ENCODE peak calls at places on chromosome 21, in ten cellular contexts. B, F, Q, O, D, V, R, I, X and Z are unnamed samples.
A peak's percentile ranks its signal among the peaks of the same experiment; 100 is the strongest.

GRCh38 chr21:33968082-33968997 is 52.7 kb upstream of the ATP5PO start:
- DNase-seq in X (no peak), V (no peak), I (no peak), B (no peak), Q (no peak), F (no peak), O (peak; percentile 80), R (no peak), D (peak; percentile 77), Z (no peak)

GRCh38 chr21:26513212-26513611 is 59.9 kb downstream of the CYYR1 start:
- DNase-seq in O (no peak), D (no peak), X (no peak), R (no peak), I (no peak), F (no peak), B (no peak), V (no peak), Q (no peak), Z (no peak)

GRCh38 chr21:37032877-37033471 is 26.5 kb downstream of the RIPPLY3 start:
- DNase-seq in I (no peak), F (no peak), Q (no peak), D (no peak), B (no peak), O (no peak), X (no peak), V (no peak), R (no peak), Z (no peak)

GRCh38 chr21:33070921-33071877 is 1.3 kb downstream of the OLIG1 start:
- DNase-seq in F (no peak), X (no peak), R (peak; percentile 22), B (no peak), V (no peak), O (no peak), D (peak; percentile 78), Q (no peak), I (no peak), Z (no peak)

GRCh38 chr21:20998886-20999285 is 677 bp downstream of the NCAM2 start:
- DNase-seq in X (no peak), R (no peak), V (no peak), I (no peak), B (no peak), D (no peak), F (no peak), O (no peak), Q (no peak), Z (no peak)

GRCh38 chr21:26842300-26842699 is 2.9 kb downstream of the ADAMTS1 start:
- DNase-seq in X (no peak), I (no peak), D (no peak), B (no peak), O (no peak), R (no peak), V (no peak), Q (no peak), F (no peak), Z (no peak)

GRCh38 chr21:41228006-41228370 is 60.0 kb downstream of the BACE2 start:
- DNase-seq in X (no peak), O (no peak), I (no peak), Q (no peak), V (no peak), D (no peak), F (no peak), B (no peak), R (no peak), Z (no peak)

GRCh38 chr21:24112020-24112419 is 1495.3 kb downstream of the MRPL39 start:
- DNase-seq in B (no peak), O (no peak), V (no peak), Q (no peak), F (no peak), I (no peak), D (no peak), R (no peak), X (no peak), Z (no peak)

GRCh38 chr21:26405071-26405470 is 168.0 kb downstream of the CYYR1 start:
- DNase-seq in V (no peak), X (no peak), R (no peak), D (no peak), Q (no peak), F (no peak), O (no peak), B (no peak), I (no peak), Z (no peak)

GRCh38 chr21:24045775-24046215 is 1561.5 kb downstream of the MRPL39 start:
- DNase-seq in X (peak; percentile 35), F (peak; percentile 67), D (peak; percentile 45), R (peak; percentile 30), V (peak; percentile 20), Q (peak; percentile 48), O (no peak), B (peak; percentile 63), I (peak; percentile 55), Z (no peak)

GRCh38 chr21:33022489-33022827 is 3.3 kb upstream of the OLIG2 start:
- DNase-seq in O (no peak), B (no peak), Q (no peak), V (no peak), D (peak; percentile 46), F (no peak), R (peak; percentile 12), I (no peak), X (no peak), Z (no peak)

GRCh38 chr21:31337086-31337485 is 7.0 kb downstream of the TIAM1 start:
- DNase-seq in Q (no peak), O (no peak), F (no peak), V (no peak), I (no peak), R (no peak), B (no peak), D (no peak), X (no peak), Z (no peak)

DNA sequence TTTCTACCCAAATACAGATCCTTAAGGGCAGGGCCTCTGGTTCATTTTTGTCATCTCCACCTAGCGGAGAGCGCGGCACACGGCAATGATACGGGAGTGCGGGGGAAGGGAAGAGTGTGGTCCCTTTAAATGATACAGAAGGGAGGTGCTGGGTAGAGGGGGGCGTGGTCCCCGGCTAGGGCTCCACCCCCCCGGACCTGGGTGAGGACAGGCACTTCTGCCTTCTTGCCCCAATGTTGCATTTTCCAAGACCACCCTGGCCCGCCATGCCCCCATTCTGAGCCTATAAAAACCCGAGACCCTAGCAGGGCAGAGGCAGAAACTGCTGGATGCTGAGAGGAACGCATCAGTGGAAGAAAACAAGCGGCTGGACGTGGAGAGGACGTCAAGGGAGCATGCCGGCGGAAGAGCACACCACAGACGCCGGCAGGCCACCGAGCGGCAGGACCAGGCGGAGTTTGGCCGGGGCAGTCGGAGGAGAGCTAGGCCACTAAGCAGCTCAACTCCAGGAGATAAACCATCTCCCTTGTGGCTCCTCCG is 30.0 kb downstream of the LRRC3 start:
- DNase-seq in X (no peak), Q (no peak), I (no peak), B (no peak), O (no peak), V (no peak), R (peak; percentile 83), D (peak; percentile 92), F (no peak), Z (peak; percentile 39)
- TF ChIP-seq CTCF in X (no peak), Q (no peak), I (no peak), B (no peak), O (no peak), V (no peak), R (peak; percentile 58), D (peak; percentile 76), F (no peak), Z (no peak)

GRCh38 chr21:28181730-28182129 is 810.9 kb downstream of the LTN1 start:
- DNase-seq in X (no peak), D (no peak), I (no peak), Q (no peak), B (no peak), R (no peak), O (no peak), F (no peak), V (no peak), Z (no peak)
- H3K4me1 ChIP-seq in X (no peaks in the 10 kb centered on the region), D (no peaks in the 10 kb centered on the region), I (no peaks in the 10 kb centered on the region), Q (no peaks in the 10 kb centered on the region), B (no peaks in the 10 kb centered on the region), R (no peaks in the 10 kb centered on the region), O (no peaks in the 10 kb centered on the region), F (no peaks in the 10 kb centered on the region), V (no peaks in the 10 kb centered on the region), Z (no peaks in the 10 kb centered on the region)

GRCh38 chr21:38223893-38224540 is 32.8 kb upstream of the KCNJ15 start:
- DNase-seq in O (peak; percentile 56), F (no peak), R (no peak), Q (no peak), X (peak; percentile 25), V (no peak), D (peak; percentile 53), I (no peak), B (no peak), Z (no peak)

GRCh38 chr21:38227401-38227800 is 29.4 kb upstream of the KCNJ15 start:
- DNase-seq in R (no peak), D (no peak), B (no peak), F (no peak), Q (no peak), X (no peak), O (no peak), I (peak; percentile 1), V (no peak), Z (no peak)

GRCh38 chr21:38229260-38229877 is 27.4 kb upstream of the KCNJ15 start:
- DNase-seq in R (no peak), I (no peak), V (no peak), B (no peak), X (peak; percentile 5), D (peak; percentile 46), O (peak; percentile 16), Q (no peak), F (no peak), Z (no peak)

DNA sequence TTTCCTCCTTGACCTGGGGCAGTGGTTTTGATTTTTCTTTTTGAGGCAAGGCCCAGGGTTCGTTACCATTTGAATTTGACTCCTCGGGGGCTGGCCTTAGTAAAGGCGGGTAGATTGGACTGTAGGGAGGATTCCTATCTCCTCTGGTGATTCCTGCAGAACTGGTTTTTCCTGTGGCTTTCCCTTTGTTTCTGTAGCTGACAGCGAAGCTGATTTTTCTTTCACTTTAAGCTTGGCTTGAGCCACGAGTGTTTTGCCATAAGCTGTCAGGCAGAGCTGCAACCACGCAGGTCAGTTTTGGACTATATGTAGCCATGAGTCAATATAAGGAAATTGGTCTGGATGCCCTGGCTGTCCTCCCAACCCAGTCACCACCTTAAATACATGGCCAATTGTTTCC is 28.7 kb upstream of the KCNJ15 start:
- DNase-seq in V (no peak), O (no peak), I (peak; percentile 63), Q (no peak), X (no peak), D (peak; percentile 58), R (no peak), F (peak; percentile 38), B (no peak), Z (no peak)
- H3K9me3 ChIP-seq in V (peaks cover 60% of the 10 kb centered on the region), O (peaks cover 13% of the 10 kb centered on the region), I (no peaks in the 10 kb centered on the region), Q (no peaks in the 10 kb centered on the region), X (peaks cover 65% of the 10 kb centered on the region), D (peaks cover 71% of the 10 kb centered on the region), R (peaks cover 16% of the 10 kb centered on the region), F (no peaks in the 10 kb centered on the region), B (peaks cover 39% of the 10 kb centered on the region), Z (peaks cover 12% of the 10 kb centered on the region)

DNA sequence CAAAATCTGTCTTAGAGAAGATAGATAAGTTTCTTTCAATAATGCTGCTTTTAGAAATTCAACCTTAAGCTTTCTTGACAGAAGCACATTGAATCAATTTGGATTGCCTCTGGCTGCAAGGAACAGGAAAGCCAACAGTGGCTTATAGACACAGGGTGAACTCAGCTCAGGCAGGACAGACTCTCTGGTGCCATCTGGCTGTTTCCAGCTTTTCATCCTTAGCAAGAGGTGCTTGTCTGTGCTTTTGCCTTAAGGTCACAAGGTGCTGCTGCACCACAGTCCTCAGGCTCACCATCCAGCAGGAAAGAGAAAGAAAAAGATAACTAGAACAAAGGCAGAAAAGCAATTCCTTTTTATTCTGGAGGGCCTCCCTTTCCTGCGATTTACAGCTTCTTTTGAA is 93.7 kb upstream of the ETS2 start:
- DNase-seq in Q (peak; percentile 25), R (peak; percentile 36), V (peak; percentile 38), O (peak; percentile 22), F (no peak), I (peak; percentile 16), D (peak; percentile 82), B (no peak), X (peak; percentile 35), Z (no peak)
- TF ChIP-seq CTCF in Q (no peak), R (peak; percentile 50), V (peak; percentile 24), O (peak; percentile 64), F (no peak), I (peak; percentile 41), D (peak; percentile 78), B (peak; percentile 33), X (peak; percentile 60), Z (no peak)